ENCODE peak calls at places on chromosome 5, in nine cellular contexts. D is fibroblast of pulmonary artery; K is CD8-positive, alpha-beta T cell; I is cardiac fibroblast; P is activated T-helper 1 cell treated with anti-CD3 and anti-CD28 coated beads, Interleukin-12 subunit alpha, Interleukin-12 subunit beta, Interleukin-2, Interleukin-4 antibody, amounts not matched to agents 30 ng/mL and 10 ng/mL and 1 ng/mL, durations not matched to agents 14 hours and 24 hours and 36 hours; Y is GM04504; L is head of caudate nucleus; A is dermis blood vessel endothelial cell; U is cerebellar cortex. V is an unnamed sample.

GRCh38 chr5:90981821-90982220 is 401.3 kb downstream of the ARRDC3 start:
- DNase-seq in L (no peak), P (no peak), U (no peak), A (no peak), D (no peak), Y (no peak), K (no peak), I (no peak), V (no peak)

GRCh38 chr5:90479611-90480385 is 5.1 kb downstream of the POLR3G start:
- DNase-seq in Y (no peak), K (no peak), U (no peak), I (peak; percentile 26), D (no peak), A (no peak), L (no peak), P (no peak), V (no peak)

GRCh38 chr5:11853140-11853539 is 51.1 kb downstream of the CTNND2 start:
- DNase-seq in P (no peak), A (no peak), Y (no peak), D (no peak), I (no peak), K (no peak), L (no peak), U (peak; percentile 12), V (no peak)

GRCh38 chr5:169856571-169856970 is 123.7 kb downstream of the INSYN2B start:
- DNase-seq in D (peak; percentile 82), L (no peak), Y (peak; percentile 69), P (no peak), I (peak; percentile 89), A (peak; percentile 44), U (no peak), K (no peak), V (no peak)

GRCh38 chr5:139668064-139668880 is 20.1 kb downstream of the CXXC5 start:
- DNase-seq in P (peak; percentile 22), A (peak; percentile 61), L (peak; percentile 73), U (peak; percentile 47), K (no peak), Y (no peak), D (no peak), I (peak; percentile 52), V (no peak)

GRCh38 chr5:139494832-139495231 is 12.3 kb upstream of the STING1 start:
- DNase-seq in A (peak; percentile 64), K (no peak), Y (no peak), U (no peak), L (no peak), P (no peak), D (peak; percentile 79), I (peak; percentile 68), V (no peak)

GRCh38 chr5:78587775-78588291 is 60.7 kb downstream of the LHFPL2 start:
- DNase-seq in U (no peak), K (no peak), I (peak; percentile 93), Y (peak; percentile 79), P (no peak), D (peak; percentile 87), A (no peak), L (no peak), V (no peak)

GRCh38 chr5:74040811-74041491 is 415.0 kb downstream of the ARHGEF28 start:
- DNase-seq in L (no peak), D (no peak), Y (no peak), K (no peak), U (no peak), I (no peak), A (no peak), P (no peak), V (no peak)

GRCh38 chr5:168300377-168301182 is 9.1 kb downstream of the WWC1 start:
- DNase-seq in A (no peak), Y (no peak), I (no peak), D (no peak), L (no peak), K (no peak), P (no peak), U (no peak), V (no peak)

GRCh38 chr5:35626108-35626507 is 8.4 kb downstream of the SPEF2 start:
- DNase-seq in K (no peak), P (no peak), I (peak; percentile 21), L (no peak), A (no peak), D (no peak), U (no peak), Y (peak; percentile 41), V (no peak)

GRCh38 chr5:155726267-155726666 is 600.7 kb upstream of the SGCD start:
- DNase-seq in L (no peak), D (peak; percentile 6), I (peak; percentile 27), A (peak; percentile 5), Y (peak; percentile 13), U (no peak), P (no peak), K (no peak), V (no peak)

GRCh38 chr5:96940586-96940985 is 4.7 kb downstream of the LNPEP start:
- DNase-seq in Y (no peak), L (no peak), P (no peak), D (no peak), U (no peak), A (no peak), K (no peak), I (peak; percentile 69), V (no peak)

GRCh38 chr5:151288180-151288579 is 15.4 kb downstream of the SLC36A3 start:
- DNase-seq in D (no peak), Y (no peak), A (no peak), U (no peak), L (no peak), I (no peak), K (no peak), P (no peak), V (peak; percentile 8)

GRCh38 chr5:134053840-134054338 is 49.1 kb upstream of the VDAC1 start:
- DNase-seq in K (no peak), A (peak; percentile 56), L (no peak), D (peak; percentile 91), Y (no peak), U (no peak), I (peak; percentile 76), P (no peak), V (no peak)

V was measured in G401.